ENCODE peak calls at places on chromosomes 4 and X, in six cellular contexts. M is CD8-positive, alpha-beta T cell; T is breast epithelium; U is hepatocyte; L is ovary; G is tibial nerve. R is an unnamed sample.

GRCh38 chr4:101933855-101934254 is 143.3 kb downstream of the BANK1 start:
- DNase-seq in M (no peak), T (no peak), U (no peak), L (no peak), G (no peak), R (no peak)

GRCh38 chr4:64581422-64581821 is 172.2 kb upstream of the TECRL start:
- DNase-seq in M (no peak), T (no peak), U (peak; percentile 10), L (no peak), G (no peak), R (no peak)

GRCh38 chrX:11784543-11784942 is 26.5 kb downstream of the MSL3 start:
- DNase-seq in M (no peak), T (no peak), U (no peak), L (no peak), G (no peak), R (no peak)

GRCh38 chr4:10006236-10006603 is 15.1 kb downstream of the SLC2A9 start:
- DNase-seq in M (no peak), T (peak; percentile 87), U (peak; percentile 48), L (no peak), G (peak; percentile 79), R (peak; percentile 96)

GRCh38 chr4:16938641-16939040 is 40.2 kb upstream of the LDB2 start:
- DNase-seq in M (no peak), T (no peak), U (no peak), L (no peak), G (no peak), R (no peak)

GRCh38 chr4:120052840-120053239 is 13.8 kb downstream of the MAD2L1 start:
- DNase-seq in M (no peak), T (no peak), U (peak; percentile 71), L (no peak), G (peak; percentile 9), R (no peak)

GRCh38 chr4:107423677-107424405 is 296.2 kb downstream of the PAPSS1 start:
- DNase-seq in M (no peak), T (no peak), U (no peak), L (no peak), G (no peak), R (no peak)

GRCh38 chr4:4607336-4608213 is 65.7 kb upstream of the STX18 start:
- DNase-seq in M (no peak), T (no peak), U (no peak), L (no peak), G (no peak), R (no peak)

GRCh38 chrX:9882669-9883446 is 84.3 kb upstream of the CLDN34 start:
- DNase-seq in M (no peak), T (no peak), U (peak; percentile 37), L (no peak), G (no peak), R (no peak)

GRCh38 chrX:41824551-41824950 is 98.8 kb downstream of the CASK start:
- DNase-seq in M (no peak), T (no peak), U (peak; percentile 12), L (no peak), G (no peak), R (no peak)

GRCh38 chr4:6115342-6115741 is 85.0 kb downstream of the JAKMIP1 start:
- DNase-seq in M (no peak), T (no peak), U (no peak), L (no peak), G (no peak), R (no peak)

GRCh38 chr4:99714179-99714578 is 56.6 kb upstream of the C4orf54 start:
- DNase-seq in M (no peak), T (no peak), U (no peak), L (no peak), G (no peak), R (no peak)

GRCh38 chr4:99711657-99712056 is 54.0 kb upstream of the C4orf54 start:
- DNase-seq in M (no peak), T (no peak), U (no peak), L (no peak), G (no peak), R (no peak)

GRCh38 chr4:99712099-99712498 is 54.5 kb upstream of the C4orf54 start:
- DNase-seq in M (no peak), T (no peak), U (no peak), L (no peak), G (no peak), R (no peak)

GRCh38 chr4:99712530-99712929 is 54.9 kb upstream of the C4orf54 start:
- DNase-seq in M (no peak), T (no peak), U (no peak), L (no peak), G (no peak), R (no peak)

DNA sequence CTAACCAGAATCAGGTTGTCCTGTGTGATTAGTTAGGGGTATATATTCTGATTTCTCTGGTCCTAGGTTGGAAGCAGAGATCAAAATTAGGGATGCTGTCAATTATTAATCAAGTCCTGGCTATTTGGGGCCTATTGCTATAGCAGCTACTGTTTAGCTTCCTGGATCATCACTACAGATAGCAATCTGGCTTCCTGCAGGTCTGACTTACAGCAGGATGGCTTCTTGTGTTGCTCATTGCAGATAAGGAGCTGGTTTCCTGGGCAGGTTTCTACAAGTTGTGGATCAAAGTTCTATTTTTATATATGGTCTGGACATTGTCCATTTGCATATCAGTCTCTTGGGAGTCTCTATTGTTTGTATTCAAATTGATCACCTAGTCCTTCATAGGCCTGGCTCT is 57.7 kb upstream of the C4orf54 start:
- DNase-seq in M (no peak), T (no peak), U (peak; percentile 28), L (no peak), G (no peak), R (no peak)
- H3K27ac ChIP-seq in M (no peak overlapping the region), T (no peak overlapping the region), U (peak overlapping the region; percentile 50), L (no peak overlapping the region), G (no peak overlapping the region), R (no peak overlapping the region)

GRCh38 chr4:87862236-87862635 is 29.5 kb downstream of the MEPE start:
- DNase-seq in M (no peak), T (no peak), U (no peak), L (no peak), G (no peak), R (no peak)
- H3K4me1 ChIP-seq in M (no peaks in the 10 kb centered on the region), T (no peaks in the 10 kb centered on the region), U (peaks cover 16% of the 10 kb centered on the region), L (no peaks in the 10 kb centered on the region), G (no peaks in the 10 kb centered on the region), R (peaks cover 18% of the 10 kb centered on the region)

GRCh38 chrX:17375361-17375630 is 296 bp downstream of the NHS start:
- DNase-seq in M (no peak), T (no peak), U (no peak), L (no peak), G (no peak), R (no peak)
- H3K27ac ChIP-seq in M (no peak overlapping the region), T (peak overlapping the region; percentile 79), U (no peak overlapping the region), L (peak overlapping the region; percentile 70), G (peak overlapping the region; percentile 19), R (peak overlapping the region; percentile 16)

GRCh38 chr4:152618971-152619370 is 60.8 kb downstream of the TMEM154 start:
- DNase-seq in M (no peak), T (no peak), U (no peak), L (no peak), G (no peak), R (peak; percentile 66)

GRCh38 chr4:152616804-152617203 is 63.0 kb downstream of the TMEM154 start:
- DNase-seq in M (no peak), T (no peak), U (no peak), L (no peak), G (no peak), R (no peak)

GRCh38 chr4:152614337-152614736 is 65.5 kb downstream of the TMEM154 start:
- DNase-seq in M (no peak), T (no peak), U (no peak), L (no peak), G (no peak), R (peak; percentile 46)

GRCh38 chr4:152609460-152609859 is 70.3 kb downstream of the TMEM154 start:
- DNase-seq in M (no peak), T (no peak), U (no peak), L (no peak), G (no peak), R (no peak)

GRCh38 chr4:152613841-152614240 is 66.0 kb downstream of the TMEM154 start:
- DNase-seq in M (no peak), T (no peak), U (no peak), L (no peak), G (no peak), R (no peak)
- H3K4me1 ChIP-seq in M (no peaks in the 10 kb centered on the region), T (no peaks in the 10 kb centered on the region), U (no peaks in the 10 kb centered on the region), L (no peaks in the 10 kb centered on the region), G (no peaks in the 10 kb centered on the region), R (no peaks in the 10 kb centered on the region)

GRCh38 chr4:168945291-168945690 is 64.8 kb downstream of the CBR4 start:
- DNase-seq in M (no peak), T (no peak), U (no peak), L (no peak), G (no peak), R (no peak)
- H3K27ac ChIP-seq in M (no peak overlapping the region), T (no peak overlapping the region), U (no peak overlapping the region), L (no peak overlapping the region), G (no peak overlapping the region), R (no peak overlapping the region)

GRCh38 chrX:119695535-119696050 is 2.6 kb upstream of the SEPTIN6 start:
- DNase-seq in M (no peak), T (no peak), U (no peak), L (no peak), G (no peak), R (no peak)
- H3K4me1 ChIP-seq in M (peaks cover 5% of the 10 kb centered on the region), T (no peaks in the 10 kb centered on the region), U (no peaks in the 10 kb centered on the region), L (no peaks in the 10 kb centered on the region), G (no peaks in the 10 kb centered on the region), R (peaks cover 13% of the 10 kb centered on the region)

GRCh38 chrX:154733072-154733425 is 17.8 kb downstream of the GAB3 start:
- DNase-seq in M (no peak), T (no peak), U (no peak), L (no peak), G (no peak), R (no peak)

GRCh38 chrX:154734101-154734781 is 16.6 kb downstream of the GAB3 start:
- DNase-seq in M (no peak), T (peak; percentile 40), U (no peak), L (peak; percentile 18), G (no peak), R (no peak)

GRCh38 chrX:154731203-154731602 is 19.7 kb downstream of the GAB3 start:
- DNase-seq in M (no peak), T (no peak), U (no peak), L (no peak), G (no peak), R (no peak)

GRCh38 chrX:154731881-154732280 is 19.0 kb downstream of the GAB3 start:
- DNase-seq in M (no peak), T (no peak), U (no peak), L (no peak), G (no peak), R (no peak)

DNA sequence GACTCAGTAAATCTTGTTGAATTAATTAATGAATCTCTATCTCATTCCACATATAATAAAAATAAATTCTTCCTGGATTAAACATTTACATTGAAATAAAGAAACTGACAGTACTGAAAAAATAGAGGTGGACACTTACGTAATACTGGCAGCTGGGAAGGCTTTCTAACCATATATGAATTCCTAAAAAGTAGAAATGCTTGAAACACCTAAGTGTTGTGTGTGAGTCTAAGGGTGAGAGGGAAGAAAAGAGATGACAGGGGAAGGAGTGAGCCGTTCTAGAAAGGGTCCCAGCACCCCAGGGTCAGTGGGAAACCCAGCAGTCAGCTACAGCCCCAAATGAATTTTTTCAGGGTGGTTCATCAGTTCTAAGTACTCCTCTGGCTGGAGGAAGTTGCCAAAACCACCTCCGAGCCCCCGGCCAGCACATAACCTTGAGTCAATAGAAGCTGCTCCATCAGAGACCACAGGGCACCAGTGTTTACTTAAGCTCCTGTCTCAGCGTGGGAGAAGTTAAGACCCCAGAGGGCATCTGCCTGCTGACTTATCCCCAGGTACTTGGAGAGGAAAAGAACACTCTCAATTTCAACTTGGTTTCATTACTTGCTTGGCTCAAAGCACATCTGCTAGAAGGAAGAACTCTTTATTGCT is 18.3 kb downstream of the GAB3 start:
- DNase-seq in M (no peak), T (no peak), U (no peak), L (no peak), G (no peak), R (no peak)
- H3K27ac ChIP-seq in M (no peak overlapping the region), T (peak overlapping the region; percentile 74), U (no peak overlapping the region), L (no peak overlapping the region), G (peak overlapping the region; percentile 71), R (no peak overlapping the region)